ENCODE peak calls at places on chromosomes 13 and 19, in seven cellular contexts. D, O, Y, Q, M, G and P are unnamed samples. For H3K36me3, the result is how much of the 10 kb centered on the place peaks cover.

GRCh38 chr13:28470286-28470685 is 24.6 kb downstream of the FLT1 start:
- DNase-seq in D (no peak), O (no peak), Y (no peak), Q (no peak), M (no peak), G (no peak), P (no peak)

GRCh38 chr13:74930402-74931165 is 551.4 kb downstream of the TBC1D4 start:
- DNase-seq in D (no peak), O (no peak), Y (no peak), Q (no peak), M (no peak), G (no peak), P (no peak)

GRCh38 chr13:114031631-114032030 is 57.8 kb upstream of the C13orf46 start:
- DNase-seq in D (no peak), O (no peak), Y (no peak), Q (no peak), M (no peak), G (no peak), P (no peak)

GRCh38 chr13:61316647-61317046 is 99.0 kb downstream of the PCDH20 start:
- DNase-seq in D (no peak), O (no peak), Y (no peak), Q (no peak), M (no peak), G (no peak), P (no peak)

GRCh38 chr13:24747248-24748151 is 16.5 kb upstream of the RNF17 start:
- DNase-seq in D (no peak), O (no peak), Y (no peak), Q (no peak), M (no peak), G (no peak), P (no peak)

GRCh38 chr19:5358173-5358800 is 17.7 kb upstream of the PTPRS start:
- DNase-seq in D (no peak), O (no peak), Y (no peak), Q (no peak), M (no peak), G (no peak), P (no peak)

GRCh38 chr19:28569132-28570114 is 643.5 kb downstream of the UQCRFS1 start:
- DNase-seq in D (no peak), O (no peak), Y (no peak), Q (no peak), M (no peak), G (no peak), P (no peak)

GRCh38 chr13:51923983-51924539 is 62.3 kb downstream of the CCDC70 start:
- DNase-seq in D (peak), O (no peak), Y (no peak), Q (no peak), M (no peak), G (no peak), P (no peak)

GRCh38 chr19:4379383-4380253 is 20.7 kb downstream of the SH3GL1 start:
- DNase-seq in D (peak), O (no peak), Y (peak), Q (no peak), M (no peak), G (peak), P (peak)

GRCh38 chr13:20512042-20512683 is 13.5 kb downstream of the CRYL1 start:
- DNase-seq in D (no peak), O (no peak), Y (no peak), Q (no peak), M (no peak), G (no peak), P (no peak)

GRCh38 chr19:13839938-13840750 is 36.8 kb upstream of the NANOS3 start:
- DNase-seq in D (peak), O (peak), Y (peak), Q (peak), M (no peak), G (peak), P (peak)

GRCh38 chr19:10238172-10238783 is 7.1 kb upstream of the S1PR2 start:
- DNase-seq in D (peak), O (peak), Y (no peak), Q (peak), M (no peak), G (peak), P (no peak)

GRCh38 chr19:56144816-56145215 is 3.7 kb downstream of the ZNF444 start:
- DNase-seq in D (no peak), O (no peak), Y (no peak), Q (no peak), M (no peak), G (no peak), P (no peak)

GRCh38 chr13:84553252-84553651 is 671.0 kb upstream of the SLITRK1 start:
- DNase-seq in D (no peak), O (no peak), Y (no peak), Q (no peak), M (no peak), G (no peak), P (peak)

GRCh38 chr13:114096811-114097503 is 35.5 kb downstream of the RASA3 start:
- DNase-seq in D (no peak), O (no peak), Y (no peak), Q (no peak), M (peak), G (peak), P (no peak)

GRCh38 chr13:50198508-50198907 is 183.3 kb downstream of the KCNRG start:
- DNase-seq in D (no peak), O (no peak), Y (no peak), Q (no peak), M (no peak), G (no peak), P (no peak)

GRCh38 chr19:38719761-38720558 is 24.3 kb downstream of the CAPN12 start:
- DNase-seq in D (no peak), O (no peak), Y (peak), Q (no peak), M (no peak), G (no peak), P (no peak)

GRCh38 chr13:41905600-41906254 is 55.2 kb downstream of the VWA8 start:
- DNase-seq in D (no peak), O (no peak), Y (no peak), Q (no peak), M (no peak), G (no peak), P (no peak)

GRCh38 chr13:38697197-38697596 is 10.3 kb downstream of the FREM2 start:
- DNase-seq in D (no peak), O (no peak), Y (no peak), Q (no peak), M (no peak), G (no peak), P (no peak)

GRCh38 chr13:57631607-57632275 is at the start of gene PCDH17:
- DNase-seq in D (peak), O (peak), Y (no peak), Q (no peak), M (no peak), G (no peak), P (peak)

GRCh38 chr19:1235625-1236538 is 1.9 kb downstream of the CBARP start:
- DNase-seq in D (no peak), O (no peak), Y (no peak), Q (no peak), M (no peak), G (no peak), P (no peak)

GRCh38 chr13:91157273-91158014 is 190.0 kb upstream of the MIR17HG start:
- DNase-seq in D (no peak), O (no peak), Y (no peak), Q (no peak), M (no peak), G (no peak), P (no peak)

GRCh38 chr19:2394669-2395292 is 32.6 kb downstream of the TIMM13 start:
- DNase-seq in D (no peak), O (no peak), Y (no peak), Q (peak), M (no peak), G (peak), P (no peak)

GRCh38 chr13:101258071-101258470 is 158.2 kb downstream of the NALCN start:
- DNase-seq in D (no peak), O (no peak), Y (peak), Q (no peak), M (no peak), G (no peak), P (no peak)

GRCh38 chr19:38213911-38214625 is 10.0 kb downstream of the DPF1 start:
- DNase-seq in D (no peak), O (no peak), Y (peak), Q (no peak), M (no peak), G (no peak), P (no peak)

GRCh38 chr19:10120538-10121198 is 969 bp upstream of the EIF3G start:
- DNase-seq in D (no peak), O (no peak), Y (no peak), Q (no peak), M (no peak), G (no peak), P (no peak)

GRCh38 chr13:99208845-99209527 is 8.3 kb downstream of the UBAC2 start:
- DNase-seq in D (no peak), O (no peak), Y (no peak), Q (no peak), M (no peak), G (no peak), P (no peak)

GRCh38 chr13:110647365-110647737 is 32.0 kb downstream of the NAXD start:
- DNase-seq in D (no peak), O (no peak), Y (no peak), Q (no peak), M (no peak), G (no peak), P (peak)
- H3K36me3 ChIP-seq in D (half or more), O (half or more), Y (under half), Q (under half), M (under half), G (under half), P (under half)

DNA sequence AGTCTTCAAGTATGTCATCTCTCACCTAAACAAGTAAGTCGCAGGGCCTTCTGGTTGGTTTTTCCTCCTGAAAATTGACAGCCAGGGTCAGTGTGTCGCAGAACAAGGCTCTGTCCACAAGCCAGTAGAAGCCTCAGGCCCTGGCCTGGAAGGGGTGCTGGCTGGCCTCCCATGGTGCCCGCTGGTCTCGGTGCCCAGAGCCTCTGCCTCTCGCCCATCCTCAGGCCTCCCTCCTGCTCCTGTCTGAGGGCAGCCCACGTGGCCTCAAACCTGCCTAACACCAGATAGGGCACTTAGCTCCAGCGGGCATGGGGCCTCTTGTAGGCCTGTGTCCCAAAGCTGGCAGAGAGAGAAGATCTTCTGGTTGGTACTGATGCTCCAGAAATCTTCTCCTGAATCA is 20.3 kb upstream of the NPAS1 start:
- DNase-seq in D (no peak), O (no peak), Y (no peak), Q (no peak), M (no peak), G (no peak), P (no peak)
- H3K4me3 ChIP-seq in D (no peak), O (no peak), Y (no peak), Q (no peak), M (no peak), G (no peak), P (no peak)

DNA sequence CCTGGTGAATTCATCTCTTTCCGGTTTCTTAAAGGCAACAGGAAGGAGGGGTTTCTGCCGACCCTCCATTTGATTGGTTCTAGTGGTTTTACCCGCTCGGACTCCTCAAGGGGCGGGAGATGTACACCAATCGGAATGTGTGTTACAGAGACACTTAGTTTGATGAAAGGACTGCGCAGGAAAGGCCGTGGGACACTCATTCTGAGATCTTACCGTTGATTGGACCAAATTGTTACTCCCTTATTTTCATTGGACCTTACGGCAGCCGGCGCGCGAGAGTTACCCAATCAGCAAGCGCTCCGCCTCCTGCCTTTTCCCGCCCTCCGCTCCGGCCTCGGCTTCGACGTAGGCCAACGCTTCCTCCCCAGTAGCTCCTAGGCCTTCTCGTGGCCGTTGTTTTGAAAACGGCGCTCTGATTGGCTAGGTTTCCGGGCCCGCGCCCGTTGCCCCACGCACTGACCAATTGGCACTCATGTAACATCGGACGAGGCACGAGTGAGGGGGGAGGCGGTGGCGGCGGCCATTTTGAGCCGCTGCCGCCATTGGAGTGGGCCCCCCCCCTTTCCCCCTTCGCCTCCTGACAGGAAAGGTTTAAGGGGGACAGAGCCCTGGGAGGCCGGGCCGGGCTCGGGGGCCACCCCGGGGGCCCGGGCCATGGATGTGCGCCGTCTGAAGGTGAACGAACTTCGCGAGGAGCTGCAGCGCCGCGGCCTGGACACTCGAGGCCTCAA is at the start of gene HNRNPUL1:
- DNase-seq in D (peak), O (peak), Y (peak), Q (peak), M (peak), G (peak), P (peak)
- TF ChIP-seq CTCF in D (peak), O (peak), Y (no peak), Q (no peak), M (peak), G (no peak), P (peak)

DNA sequence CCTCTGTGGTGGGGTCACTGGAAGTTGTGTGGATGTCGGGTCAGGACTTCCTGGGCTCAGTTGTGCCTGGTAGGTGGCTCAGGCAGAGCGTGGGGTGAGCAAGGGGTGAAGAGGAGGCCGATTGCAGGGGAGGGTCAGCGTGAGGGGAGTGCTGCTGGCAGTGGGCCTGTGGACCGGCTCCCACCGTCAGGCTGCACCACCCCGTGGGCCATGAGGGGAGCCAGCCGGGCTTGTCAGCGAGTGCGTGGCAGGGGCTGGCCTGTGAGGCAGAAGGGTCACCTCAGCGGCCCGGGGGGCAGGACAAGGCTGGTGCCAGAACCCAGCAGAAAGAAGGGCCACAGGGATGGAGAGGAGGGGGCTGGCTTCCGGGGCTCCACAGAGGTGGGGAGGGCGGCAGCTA is 13.3 kb downstream of the RAB8A start:
- DNase-seq in D (no peak), O (no peak), Y (no peak), Q (no peak), M (no peak), G (no peak), P (no peak)
- H3K36me3 ChIP-seq in D (half or more), O (half or more), Y (under half), Q (under half), M (half or more), G (under half), P (under half)

DNA sequence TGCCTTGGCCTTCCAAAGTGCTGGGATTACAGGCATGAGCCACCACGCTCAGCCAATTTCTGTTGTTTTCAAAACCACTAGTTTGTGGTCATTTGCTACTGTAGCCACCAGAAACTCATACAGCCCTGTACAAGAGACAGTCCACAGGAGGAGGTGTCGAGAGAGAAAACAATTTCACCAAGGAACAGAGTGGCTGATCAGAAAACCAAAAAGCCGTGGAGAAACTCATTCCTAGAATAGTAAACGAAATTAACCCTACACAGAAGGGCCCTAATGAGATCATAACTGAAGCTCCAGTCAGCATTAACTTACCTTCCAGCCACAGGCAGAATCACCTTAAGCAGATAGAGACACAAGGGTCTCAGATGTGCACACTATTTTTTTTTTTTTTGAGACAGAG is 3.8 kb upstream of the CCDC124 start:
- DNase-seq in D (no peak), O (no peak), Y (no peak), Q (no peak), M (no peak), G (no peak), P (no peak)
- H3K4me3 ChIP-seq in D (no peak), O (no peak), Y (no peak), Q (no peak), M (no peak), G (no peak), P (no peak)

DNA sequence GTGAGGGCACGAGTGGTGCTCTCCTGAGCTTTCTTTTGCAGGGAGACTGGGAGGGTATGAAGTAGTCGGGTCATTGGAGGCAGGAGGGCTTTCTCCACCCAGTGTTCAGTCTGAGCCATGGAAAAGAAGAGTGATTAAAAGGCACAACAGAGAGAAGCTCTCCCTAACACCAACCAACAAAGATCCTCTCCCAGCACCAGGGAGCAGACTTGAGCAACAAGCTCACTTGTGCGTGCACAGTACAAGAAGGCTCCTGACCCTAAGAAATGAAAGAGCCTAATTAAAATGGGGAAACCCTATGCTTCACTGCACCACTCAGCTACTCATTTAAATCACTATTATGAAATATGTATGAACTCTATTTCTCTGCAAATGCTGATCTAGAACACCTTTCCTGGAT is 276.3 kb upstream of the SOX21 start:
- DNase-seq in D (no peak), O (no peak), Y (no peak), Q (no peak), M (no peak), G (no peak), P (no peak)
- TF ChIP-seq CTCF in D (no peak), O (no peak), Y (no peak), Q (no peak), M (no peak), G (no peak), P (no peak)

GRCh38 chr19:57441979-57442752 is 7.0 kb downstream of the ZNF749 start:
- DNase-seq in D (no peak), O (no peak), Y (no peak), Q (no peak), M (no peak), G (no peak), P (no peak)
- H3K36me3 ChIP-seq in D (half or more), O (under half), Y (under half), Q (under half), M (under half), G (under half), P (under half)

GRCh38 chr13:95553271-95553588 is 710 bp downstream of the CLDN10 start:
- DNase-seq in D (no peak), O (no peak), Y (no peak), Q (no peak), M (no peak), G (no peak), P (no peak)

GRCh38 chr13:95547531-95548167 is 4.9 kb upstream of the CLDN10 start:
- DNase-seq in D (no peak), O (no peak), Y (no peak), Q (no peak), M (no peak), G (no peak), P (no peak)

GRCh38 chr13:95553614-95554385 is 1.3 kb downstream of the CLDN10 start:
- DNase-seq in D (no peak), O (no peak), Y (no peak), Q (peak), M (no peak), G (no peak), P (no peak)

GRCh38 chr13:95552539-95553270 is at the start of gene CLDN10:
- DNase-seq in D (no peak), O (no peak), Y (no peak), Q (peak), M (no peak), G (no peak), P (no peak)

DNA sequence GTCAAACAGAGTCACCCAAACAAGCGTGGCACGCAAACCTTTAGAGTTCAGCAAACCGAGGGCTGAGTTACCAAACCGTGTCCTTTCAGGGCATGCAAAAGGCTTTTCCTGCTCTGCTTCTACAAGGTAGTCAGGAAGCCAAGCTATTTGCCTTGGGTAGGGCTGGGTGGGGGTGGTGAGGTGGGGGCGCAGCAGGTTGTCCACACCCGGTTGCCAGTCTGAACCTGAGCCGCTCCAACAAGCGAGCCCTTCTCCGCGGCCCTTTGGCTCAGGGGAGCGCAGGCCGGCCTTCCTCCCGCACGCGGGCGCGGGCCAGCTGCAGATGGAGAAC is 347 bp upstream of the CLDN10 start:
- DNase-seq in D (no peak), O (no peak), Y (no peak), Q (no peak), M (no peak), G (no peak), P (no peak)
- H3K4me3 ChIP-seq in D (no peak), O (peak), Y (no peak), Q (no peak), M (no peak), G (no peak), P (no peak)